ENCODE peak calls at places on chromosomes 6 and 20, in seven cellular contexts. One of them, this sample, is unnamed.

GRCh38 chr6:15304337-15305078 is 58.6 kb downstream of the JARID2 start:
- DNase-seq in GM13977: no peak
- DNase-seq in ureter: no peak
- DNase-seq in iPS-NIHi11: no peak
- DNase-seq in NCI-H2029 treated with DMSO at 0.1 percent for 48 hours: no peak
- DNase-seq in fibroblast of lung: no peak
- DNase-seq in activated naive CD8-positive, alpha-beta T cell treated with anti-CD3 and anti-CD28 coated beads, Interleukin-2, amount 50 U/mL, for 24 hours: no peak
- DNase-seq in this sample: no peak

GRCh38 chr6:153028261-153028660 is 25.8 kb upstream of the MTRF1L start:
- DNase-seq in GM13977: no peak
- DNase-seq in ureter: no peak
- DNase-seq in iPS-NIHi11: no peak
- DNase-seq in NCI-H2029 treated with DMSO at 0.1 percent for 48 hours: no peak
- DNase-seq in fibroblast of lung: no peak
- DNase-seq in activated naive CD8-positive, alpha-beta T cell treated with anti-CD3 and anti-CD28 coated beads, Interleukin-2, amount 50 U/mL, for 24 hours: no peak
- DNase-seq in this sample: no peak

GRCh38 chr6:37283268-37283667 is 25.3 kb upstream of the TMEM217 start:
- DNase-seq in GM13977: no peak
- DNase-seq in ureter: no peak
- DNase-seq in iPS-NIHi11: no peak
- DNase-seq in NCI-H2029 treated with DMSO at 0.1 percent for 48 hours: no peak
- DNase-seq in fibroblast of lung: peak; percentile 18
- DNase-seq in activated naive CD8-positive, alpha-beta T cell treated with anti-CD3 and anti-CD28 coated beads, Interleukin-2, amount 50 U/mL, for 24 hours: no peak
- DNase-seq in this sample: peak; percentile 81

GRCh38 chr20:17394411-17394810 is 136.8 kb downstream of the BFSP1 start:
- DNase-seq in GM13977: no peak
- DNase-seq in ureter: no peak
- DNase-seq in iPS-NIHi11: no peak
- DNase-seq in NCI-H2029 treated with DMSO at 0.1 percent for 48 hours: no peak
- DNase-seq in fibroblast of lung: no peak
- DNase-seq in activated naive CD8-positive, alpha-beta T cell treated with anti-CD3 and anti-CD28 coated beads, Interleukin-2, amount 50 U/mL, for 24 hours: no peak
- DNase-seq in this sample: no peak

GRCh38 chr6:132425176-132425575 is 23.9 kb upstream of the MOXD1 start:
- DNase-seq in GM13977: no peak
- DNase-seq in ureter: no peak
- DNase-seq in iPS-NIHi11: no peak
- DNase-seq in NCI-H2029 treated with DMSO at 0.1 percent for 48 hours: no peak
- DNase-seq in fibroblast of lung: no peak
- DNase-seq in activated naive CD8-positive, alpha-beta T cell treated with anti-CD3 and anti-CD28 coated beads, Interleukin-2, amount 50 U/mL, for 24 hours: no peak
- DNase-seq in this sample: no peak

GRCh38 chr6:106084973-106085686 is 1.0 kb upstream of the PRDM1 start:
- DNase-seq in GM13977: no peak
- DNase-seq in ureter: no peak
- DNase-seq in iPS-NIHi11: no peak
- DNase-seq in NCI-H2029 treated with DMSO at 0.1 percent for 48 hours: peak; percentile 9
- DNase-seq in fibroblast of lung: peak; percentile 44
- DNase-seq in activated naive CD8-positive, alpha-beta T cell treated with anti-CD3 and anti-CD28 coated beads, Interleukin-2, amount 50 U/mL, for 24 hours: no peak
- DNase-seq in this sample: no peak

GRCh38 chr6:110999634-111000270 is 17.9 kb downstream of the RPF2 start:
- DNase-seq in GM13977: no peak
- DNase-seq in ureter: no peak
- DNase-seq in iPS-NIHi11: no peak
- DNase-seq in NCI-H2029 treated with DMSO at 0.1 percent for 48 hours: no peak
- DNase-seq in fibroblast of lung: peak; percentile 58
- DNase-seq in activated naive CD8-positive, alpha-beta T cell treated with anti-CD3 and anti-CD28 coated beads, Interleukin-2, amount 50 U/mL, for 24 hours: no peak
- DNase-seq in this sample: no peak

GRCh38 chr6:83185096-83185495 is 8.0 kb downstream of the PGM3 start:
- DNase-seq in GM13977: no peak
- DNase-seq in ureter: no peak
- DNase-seq in iPS-NIHi11: no peak
- DNase-seq in NCI-H2029 treated with DMSO at 0.1 percent for 48 hours: no peak
- DNase-seq in fibroblast of lung: no peak
- DNase-seq in activated naive CD8-positive, alpha-beta T cell treated with anti-CD3 and anti-CD28 coated beads, Interleukin-2, amount 50 U/mL, for 24 hours: no peak
- DNase-seq in this sample: no peak

GRCh38 chr6:6696867-6697531 is 108.5 kb downstream of the LY86 start:
- DNase-seq in GM13977: peak; percentile 49
- DNase-seq in ureter: no peak
- DNase-seq in iPS-NIHi11: peak; percentile 71
- DNase-seq in NCI-H2029 treated with DMSO at 0.1 percent for 48 hours: peak; percentile 36
- DNase-seq in fibroblast of lung: peak; percentile 78
- DNase-seq in activated naive CD8-positive, alpha-beta T cell treated with anti-CD3 and anti-CD28 coated beads, Interleukin-2, amount 50 U/mL, for 24 hours: peak; percentile 58
- DNase-seq in this sample: no peak

GRCh38 chr6:118567974-118568373 is 19.9 kb downstream of the PLN start:
- DNase-seq in GM13977: no peak
- DNase-seq in ureter: no peak
- DNase-seq in iPS-NIHi11: no peak
- DNase-seq in NCI-H2029 treated with DMSO at 0.1 percent for 48 hours: no peak
- DNase-seq in fibroblast of lung: no peak
- DNase-seq in activated naive CD8-positive, alpha-beta T cell treated with anti-CD3 and anti-CD28 coated beads, Interleukin-2, amount 50 U/mL, for 24 hours: no peak
- DNase-seq in this sample: no peak

GRCh38 chr6:117264487-117265424 is 602 bp upstream of the VGLL2 start:
- DNase-seq in GM13977: peak; percentile 68
- DNase-seq in ureter: no peak
- DNase-seq in iPS-NIHi11: peak; percentile 35
- DNase-seq in NCI-H2029 treated with DMSO at 0.1 percent for 48 hours: no peak
- DNase-seq in fibroblast of lung: peak; percentile 27
- DNase-seq in activated naive CD8-positive, alpha-beta T cell treated with anti-CD3 and anti-CD28 coated beads, Interleukin-2, amount 50 U/mL, for 24 hours: peak; percentile 21
- DNase-seq in this sample: no peak